ENCODE peak calls at places on chromosomes 5 and 9, in four cellular contexts. Q is HepG2, T is AG04450, V is H9. L is an unnamed sample.

GRCh38 chr9:133125706-133126696 is 5.0 kb upstream of the RALGDS start:
- DNase-seq in V (no peak), T (no peak), Q (no peak), L (no peak)

GRCh38 chr9:18459958-18460584 is 13.9 kb upstream of the ADAMTSL1 start:
- DNase-seq in V (no peak), T (no peak), Q (no peak), L (peak)

GRCh38 chr5:179852993-179853547 is 5.5 kb downstream of the MRNIP start:
- DNase-seq in V (no peak), Q (no peak), T (no peak), L (no peak)

GRCh38 chr5:159504106-159504856 is 174.0 kb upstream of the IL12B start:
- DNase-seq in V (no peak), T (no peak), Q (no peak), L (no peak)

GRCh38 chr9:83208065-83208850 is 145.3 kb upstream of the RASEF start:
- DNase-seq in V (no peak), T (no peak), Q (peak), L (no peak)

GRCh38 chr9:127741831-127742434 is 6.8 kb upstream of the TOR2A start:
- DNase-seq in Q (peak), V (peak), T (no peak), L (no peak)

GRCh38 chr5:14671414-14671813 is 6.9 kb downstream of the OTULIN start:
- DNase-seq in Q (no peak), T (no peak), V (no peak), L (no peak)

GRCh38 chr5:158751961-158752655 is 347.6 kb downstream of the EBF1 start:
- DNase-seq in T (no peak), V (no peak), Q (no peak), L (no peak)

GRCh38 chr9:134234687-134235359 is 70.5 kb upstream of the RNU6ATAC start:
- DNase-seq in T (no peak), V (no peak), Q (no peak), L (no peak)

GRCh38 chr5:32392039-32392438 is 52.5 kb downstream of the ZFR start:
- DNase-seq in Q (no peak), T (no peak), V (no peak), L (no peak)

GRCh38 chr5:96004087-96004486 is 42.4 kb upstream of the ELL2 start:
- DNase-seq in T (no peak), V (no peak), Q (no peak), L (no peak)

GRCh38 chr9:121862973-121863372 is 211.5 kb downstream of the DAB2IP start:
- DNase-seq in V (no peak), T (no peak), Q (no peak), L (no peak)

GRCh38 chr9:126377521-126377920 is 50.9 kb downstream of the MVB12B start:
- DNase-seq in V (no peak), Q (no peak), T (no peak), L (no peak)

GRCh38 chr9:126380447-126380846 is 53.8 kb downstream of the MVB12B start:
- DNase-seq in V (peak), Q (no peak), T (no peak), L (no peak)

GRCh38 chr9:126376903-126377342 is 50.3 kb downstream of the MVB12B start:
- DNase-seq in T (no peak), V (no peak), Q (peak), L (no peak)

GRCh38 chr9:126378761-126379160 is 52.1 kb downstream of the MVB12B start:
- DNase-seq in V (no peak), Q (no peak), T (no peak), L (no peak)

DNA sequence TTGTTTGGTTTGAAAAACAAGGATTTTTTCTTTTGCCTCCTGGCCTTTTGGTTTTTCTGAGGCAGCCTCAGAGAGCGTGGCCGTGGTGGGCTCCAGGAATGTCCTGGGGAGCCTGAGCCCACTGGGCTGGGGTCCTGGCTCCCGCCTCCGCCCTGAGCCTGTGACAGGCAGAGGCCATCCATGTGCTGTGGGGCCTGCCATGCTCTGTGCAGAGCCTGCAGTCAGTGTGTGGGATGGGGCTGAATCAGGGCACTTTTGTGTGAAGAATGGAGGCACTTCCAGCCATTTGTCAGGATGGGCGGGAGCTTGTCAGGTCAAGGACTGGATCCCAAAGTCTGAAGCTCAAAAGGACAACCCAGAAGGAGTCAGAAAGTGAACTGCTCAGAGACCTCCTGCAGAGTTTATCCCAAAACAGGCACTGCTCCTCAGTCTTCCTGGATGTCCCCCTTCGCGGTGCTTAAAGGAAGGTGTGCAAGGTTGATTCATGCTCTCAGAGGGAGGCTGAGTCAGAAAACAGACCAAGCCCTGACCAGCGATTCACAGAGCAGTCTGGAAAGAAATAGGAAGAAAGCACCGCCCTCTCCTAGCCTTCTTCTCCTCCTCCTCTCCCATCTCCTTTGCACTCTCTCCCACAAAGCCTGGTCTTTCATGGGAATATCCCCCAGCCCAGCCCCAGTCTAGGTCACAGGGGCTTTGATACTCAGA is 53.2 kb downstream of the MVB12B start:
- DNase-seq in Q (no peak), T (no peak), V (peak), L (no peak)
- H3K27ac ChIP-seq in Q (no peak), T (no peak), V (no peak), L (no peak)

GRCh38 chr5:168851902-168852321 is 272.7 kb upstream of the PANK3 start:
- DNase-seq in T (no peak), Q (no peak), V (no peak), L (peak)
- H3K27ac ChIP-seq in T (no peak), Q (no peak), V (no peak), L (no peak)

GRCh38 chr9:35095175-35095574 is 1.2 kb downstream of the PIGO start:
- DNase-seq in T (no peak), Q (no peak), V (no peak), L (no peak)
- H3K27ac ChIP-seq in T (no peak), Q (no peak), V (no peak), L (peak)

GRCh38 chr5:16885635-16886365 is 50.3 kb downstream of the MYO10 start:
- DNase-seq in Q (no peak), T (no peak), V (no peak), L (no peak)
- H3K27ac ChIP-seq in Q (no peak), T (peak), V (no peak), L (no peak)

GRCh38 chr9:110130791-110131416 is 77.1 kb downstream of the C9orf152 start:
- DNase-seq in V (no peak), T (no peak), Q (no peak), L (no peak)
- H3K27ac ChIP-seq in V (peak), T (no peak), Q (no peak), L (peak)